ENCODE peak calls at places on chromosomes 4 and X, in nine cellular contexts. J is heart right ventricle, T is fibroblast of mammary gland, Q is cardiac muscle cell, L is fibroblast of lung, D is PC-3, F is dorsolateral prefrontal cortex, H is coronary artery, S is esophagus squamous epithelium. E is an unnamed sample.
A peak's percentile ranks its signal among the peaks of the same experiment; 100 is the strongest.

GRCh38 chr4:42151568-42152506 is 618 bp downstream of the BEND4 start:
- DNase-seq in J (no peak), T (no peak), Q (no peak), L (no peak), D (no peak), F (no peak), H (no peak), S (no peak), E (no peak)

GRCh38 chr4:82145850-82146249 is 227.9 kb downstream of the HNRNPD start:
- DNase-seq in J (no peak), T (no peak), Q (no peak), L (no peak), D (no peak), F (no peak), H (no peak), S (no peak), E (no peak)

GRCh38 chrX:155768036-155768769 is 112.9 kb upstream of the VAMP7 start:
- DNase-seq in J (no peak), T (peak; percentile 69), Q (peak; percentile 54), L (peak; percentile 62), D (no peak), F (peak; percentile 11), H (no peak), S (no peak), E (peak; percentile 35)

GRCh38 chr4:4270529-4270928 is 19.4 kb downstream of the LYAR start:
- DNase-seq in J (no peak), T (peak; percentile 34), Q (peak; percentile 21), L (no peak), D (peak; percentile 26), F (no peak), H (no peak), S (no peak), E (no peak)

GRCh38 chr4:128830906-128831525 is 21.5 kb downstream of the JADE1 start:
- DNase-seq in J (no peak), T (no peak), Q (peak; percentile 24), L (no peak), D (no peak), F (no peak), H (no peak), S (no peak), E (no peak)

GRCh38 chr4:33577798-33578197 is 2666.5 kb downstream of the ARAP2 start:
- DNase-seq in J (no peak), T (no peak), Q (no peak), L (no peak), D (no peak), F (no peak), H (no peak), S (no peak), E (no peak)

GRCh38 chrX:11266329-11266830 is 26.8 kb upstream of the AMELX start:
- DNase-seq in J (no peak), T (no peak), Q (no peak), L (no peak), D (no peak), F (no peak), H (no peak), S (no peak), E (no peak)

GRCh38 chr4:173025131-173025530 is 143.5 kb upstream of the GALNT7 start:
- DNase-seq in J (peak; percentile 72), T (peak; percentile 77), Q (peak; percentile 83), L (peak; percentile 85), D (peak; percentile 79), F (peak; percentile 70), H (no peak), S (no peak), E (peak; percentile 80)

GRCh38 chr4:65592089-65592488 is 78.2 kb downstream of the EPHA5 start:
- DNase-seq in J (no peak), T (no peak), Q (no peak), L (no peak), D (no peak), F (no peak), H (no peak), S (no peak), E (no peak)

GRCh38 chr4:122930877-122931276 is 8.5 kb upstream of the NUDT6 start:
- DNase-seq in J (no peak), T (peak; percentile 34), Q (peak; percentile 40), L (peak; percentile 59), D (peak; percentile 56), F (no peak), H (no peak), S (no peak), E (peak; percentile 41)

GRCh38 chr4:150126201-150126879 is 48.1 kb downstream of the DCLK2 start:
- DNase-seq in J (peak; percentile 21), T (peak; percentile 71), Q (peak; percentile 70), L (peak; percentile 78), D (peak; percentile 9), F (no peak), H (no peak), S (no peak), E (peak; percentile 66)

GRCh38 chr4:36676139-36677050 is 395.0 kb downstream of the DTHD1 start:
- DNase-seq in J (no peak), T (no peak), Q (peak; percentile 8), L (peak; percentile 60), D (no peak), F (peak; percentile 52), H (no peak), S (no peak), E (peak; percentile 16)

GRCh38 chrX:107571296-107571998 is 56.9 kb upstream of the PRPS1 start:
- DNase-seq in J (no peak), T (peak; percentile 94), Q (peak; percentile 77), L (peak; percentile 84), D (peak; percentile 88), F (peak; percentile 24), H (no peak), S (no peak), E (peak; percentile 92)

GRCh38 chr4:182367153-182367552 is 124.0 kb downstream of the TENM3 start:
- DNase-seq in J (no peak), T (no peak), Q (peak; percentile 18), L (no peak), D (no peak), F (no peak), H (no peak), S (no peak), E (no peak)

GRCh38 chrX:15418041-15418706 is 34.0 kb upstream of the VEGFD start:
- DNase-seq in J (no peak), T (peak; percentile 86), Q (no peak), L (peak; percentile 69), D (no peak), F (no peak), H (no peak), S (no peak), E (no peak)

GRCh38 chr4:183960912-183961569 is 55.9 kb downstream of the STOX2 start:
- DNase-seq in J (peak; percentile 69), T (no peak), Q (no peak), L (no peak), D (peak; percentile 24), F (no peak), H (no peak), S (no peak), E (no peak)

GRCh38 chr4:130849985-130850632 is 1754.2 kb downstream of the C4orf33 start:
- DNase-seq in J (no peak), T (peak; percentile 1), Q (peak; percentile 30), L (peak; percentile 9), D (no peak), F (no peak), H (no peak), S (no peak), E (peak; percentile 53)

GRCh38 chrX:7372843-7373525 is 225.0 kb upstream of the PUDP start:
- DNase-seq in J (no peak), T (peak; percentile 84), Q (peak; percentile 7), L (peak; percentile 38), D (peak; percentile 79), F (no peak), H (no peak), S (no peak), E (peak; percentile 55)

GRCh38 chr4:88706574-88706973 is 8.9 kb upstream of the NAP1L5 start:
- DNase-seq in J (no peak), T (peak; percentile 76), Q (peak; percentile 83), L (peak; percentile 82), D (peak; percentile 67), F (peak; percentile 60), H (no peak), S (no peak), E (peak; percentile 71)
- TF ChIP-seq CTCF in J (peak; percentile 57), T (peak; percentile 75), Q (peak; percentile 69), L (peak; percentile 71), D (peak; percentile 69), F (peak; percentile 61), H (peak; percentile 50), S (peak; percentile 42), E (peak; percentile 63)

DNA sequence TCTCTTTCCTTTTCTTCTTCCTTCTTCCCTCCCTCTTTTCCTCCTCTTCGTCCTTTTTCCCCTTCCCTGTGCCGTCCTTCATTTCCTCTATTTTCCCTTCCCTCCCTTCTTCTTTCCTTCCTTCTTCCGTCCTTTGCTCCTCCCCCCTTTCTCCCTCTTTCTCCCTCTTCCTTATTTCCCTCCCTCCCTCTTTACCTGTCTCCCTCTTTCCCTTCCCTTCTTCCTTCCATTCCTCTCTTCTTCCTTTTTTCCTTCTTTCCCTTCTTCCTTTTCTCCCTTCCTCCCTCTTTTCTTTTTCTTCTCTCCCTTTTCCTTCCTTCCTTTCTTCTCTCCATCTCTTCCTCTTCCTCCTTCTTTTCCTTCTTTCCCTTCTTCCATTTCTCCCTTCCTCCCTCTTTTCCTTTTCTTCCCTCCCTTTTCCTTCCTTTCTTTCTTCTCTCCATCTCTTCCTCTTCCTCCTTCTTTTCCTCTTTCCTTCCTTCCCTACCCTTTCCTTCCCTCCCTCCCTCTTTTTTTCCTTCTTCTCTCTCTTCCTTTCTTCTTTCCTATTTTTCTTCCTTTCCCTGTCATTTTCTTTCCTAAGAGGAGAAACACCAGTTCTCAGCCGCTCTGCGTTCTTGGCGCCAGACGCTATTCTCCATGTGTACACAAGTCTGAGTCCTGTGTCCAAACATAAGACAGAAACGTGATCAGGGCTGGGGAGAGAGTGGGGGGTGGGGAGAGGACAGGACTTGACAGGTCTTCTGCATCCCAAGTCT is 597.1 kb downstream of the MID1IP1 start:
- DNase-seq in J (no peak), T (no peak), Q (no peak), L (no peak), D (no peak), F (no peak), H (no peak), S (no peak), E (no peak)
- H3K4me3 ChIP-seq in J (no peak overlapping the region), T (no peak overlapping the region), Q (no peak overlapping the region), L (no peak overlapping the region), D (no peak overlapping the region), F (no peak overlapping the region), H (peak overlapping the region; percentile 19), S (no peak overlapping the region), E (no peak overlapping the region)

DNA sequence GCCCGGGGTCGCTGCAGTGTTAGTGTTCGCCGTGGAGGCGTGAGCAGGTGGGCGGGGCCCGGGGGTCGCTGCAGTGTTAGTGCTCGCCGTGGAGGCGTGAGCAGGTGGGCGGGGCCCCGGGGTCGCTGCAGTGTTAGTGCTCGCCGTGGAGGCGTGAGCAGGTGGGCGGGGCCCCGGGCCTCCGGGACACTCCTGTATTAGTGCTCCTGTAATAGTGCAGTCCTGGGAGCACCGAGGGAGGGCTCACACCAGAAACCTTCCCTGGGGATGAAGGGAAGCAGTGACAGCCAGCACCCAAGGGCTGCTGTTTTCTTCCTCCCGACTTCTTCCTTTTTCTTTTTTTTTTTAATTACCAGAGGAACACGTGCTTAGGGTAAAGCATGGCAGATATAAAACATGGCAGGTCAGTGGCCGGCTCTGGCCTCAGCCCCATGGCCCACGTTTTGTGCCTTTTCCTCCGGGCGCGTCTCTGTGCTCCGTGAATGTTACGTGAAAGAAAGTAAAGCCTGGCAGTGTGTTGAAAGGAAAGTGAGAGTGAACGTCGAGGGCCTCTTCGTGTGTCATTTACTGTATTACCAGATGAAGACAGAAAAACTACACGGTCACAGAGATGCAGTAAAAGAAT is 42.0 kb downstream of the PCGF3 start:
- DNase-seq in J (no peak), T (no peak), Q (no peak), L (no peak), D (no peak), F (no peak), H (no peak), S (no peak), E (no peak)
- TF ChIP-seq CTCF in J (no peak), T (no peak), Q (no peak), L (no peak), D (no peak), F (no peak), H (no peak), S (no peak), E (no peak)

GRCh38 chr4:38266616-38267015 is 306.4 kb downstream of the PTTG2 start:
- DNase-seq in J (no peak), T (peak; percentile 32), Q (no peak), L (no peak), D (peak; percentile 55), F (peak; percentile 85), H (no peak), S (no peak), E (peak; percentile 24)
- H3K4me3 ChIP-seq in J (no peak overlapping the region), T (no peak overlapping the region), Q (no peak overlapping the region), L (no peak overlapping the region), D (no peak overlapping the region), F (no peak overlapping the region), H (no peak overlapping the region), S (no peak overlapping the region), E (no peak overlapping the region)